ENCODE peak calls at places on chromosomes 1 and 21, in nine cellular contexts. Z is GM23338, U is IMR-90, F is aorta, K is mesendoderm, J is neuronal stem cell, H is Karpas-422, S is body of pancreas, T is prostate gland. O is an unnamed sample. For H3K4me1 and H3K36me3, the result is how much of the 10 kb centered on the place peaks cover.

GRCh38 chr1:95006681-95007080 is 66.1 kb downstream of the ALG14 start:
- DNase-seq in F (no peak), J (no peak), T (no peak), U (peak), S (no peak), Z (no peak), K (no peak), H (no peak), O (no peak)

GRCh38 chr1:210726621-210727020 is 397.9 kb downstream of the HHAT start:
- DNase-seq in U (peak), S (peak), H (peak), K (peak), Z (peak), T (no peak), J (peak), F (no peak), O (no peak)

GRCh38 chr1:156480411-156481192 is 20.0 kb downstream of the MEF2D start:
- DNase-seq in Z (peak), S (peak), H (peak), F (peak), K (peak), U (peak), T (no peak), J (no peak), O (peak)

GRCh38 chr1:228004331-228004871 is 2.4 kb upstream of the WNT3A start:
- DNase-seq in F (peak), K (peak), S (peak), U (no peak), J (no peak), H (peak), Z (peak), T (no peak), O (no peak)

GRCh38 chr1:207009182-207009850 is 23.2 kb downstream of the C1orf116 start:
- DNase-seq in H (peak), Z (no peak), J (no peak), T (no peak), F (no peak), U (no peak), S (no peak), K (no peak), O (no peak)

GRCh38 chr1:14522331-14523241 is 75.9 kb upstream of the KAZN start:
- DNase-seq in Z (peak), S (peak), H (no peak), J (no peak), K (peak), T (no peak), F (no peak), U (peak), O (peak)

GRCh38 chr1:91948501-91949355 is 473 bp upstream of the BRDT start:
- DNase-seq in H (no peak), F (peak), T (no peak), U (no peak), S (no peak), K (peak), J (no peak), Z (peak), O (no peak)

GRCh38 chr1:52444465-52444864 is 40.1 kb downstream of the PRPF38A start:
- DNase-seq in Z (no peak), S (no peak), H (no peak), J (no peak), T (no peak), K (no peak), F (no peak), U (no peak), O (no peak)

GRCh38 chr1:228047183-228047466 is 35.4 kb upstream of the ARF1 start:
- DNase-seq in K (no peak), U (no peak), S (no peak), F (no peak), Z (no peak), T (no peak), J (no peak), H (no peak), O (no peak)

GRCh38 chr1:74570797-74571492 is 58.5 kb upstream of the LRRC53 start:
- DNase-seq in T (no peak), K (peak), H (no peak), Z (no peak), S (no peak), U (no peak), F (no peak), J (no peak), O (no peak)

GRCh38 chr1:195243492-195243891 is 1364.7 kb downstream of the KCNT2 start:
- DNase-seq in S (no peak), K (no peak), Z (no peak), U (no peak), T (no peak), F (no peak), H (no peak), J (no peak), O (no peak)

GRCh38 chr1:247574236-247574635 is 13.9 kb upstream of the OR2G2 start:
- DNase-seq in K (no peak), J (no peak), U (no peak), Z (no peak), T (no peak), F (no peak), H (no peak), S (no peak), O (no peak)

GRCh38 chr21:45524756-45525152 is 17.5 kb downstream of the SLC19A1 start:
- DNase-seq in F (no peak), Z (no peak), K (no peak), H (no peak), S (no peak), T (no peak), J (no peak), U (no peak), O (no peak)

GRCh38 chr1:62381831-62382505 is 54.9 kb upstream of the USP1 start:
- DNase-seq in K (no peak), S (no peak), F (no peak), U (no peak), J (no peak), Z (no peak), T (no peak), H (no peak), O (no peak)

GRCh38 chr1:201603613-201604232 is 64.8 kb downstream of the NAV1 start:
- DNase-seq in T (no peak), H (no peak), K (no peak), J (no peak), Z (no peak), F (no peak), S (no peak), U (peak), O (no peak)

GRCh38 chr21:40902993-40903392 is 56.0 kb upstream of the DSCAM start:
- DNase-seq in T (no peak), J (no peak), F (no peak), Z (no peak), K (peak), U (no peak), H (no peak), S (no peak), O (no peak)

GRCh38 chr1:63073530-63074306 is 248.6 kb upstream of the FOXD3 start:
- DNase-seq in U (no peak), J (peak), F (no peak), S (no peak), Z (peak), H (no peak), T (no peak), K (peak), O (no peak)

GRCh38 chr1:22880174-22880601 is 92.5 kb downstream of the LACTBL1 start:
- DNase-seq in T (no peak), J (no peak), H (no peak), U (peak), S (no peak), Z (no peak), K (peak), F (no peak), O (no peak)

GRCh38 chr1:39159224-39160036 is 45.1 kb upstream of the MACF1 start:
- DNase-seq in S (peak), F (no peak), J (no peak), Z (peak), T (peak), U (peak), H (no peak), K (peak), O (no peak)

GRCh38 chr21:46063227-46063626 is 34.7 kb upstream of the COL6A2 start:
- DNase-seq in T (no peak), K (no peak), U (no peak), J (no peak), Z (no peak), S (no peak), H (peak), F (no peak), O (no peak)

GRCh38 chr1:232662910-232663309 is 33.0 kb upstream of the SIPA1L2 start:
- DNase-seq in T (no peak), F (no peak), J (no peak), U (no peak), S (no peak), K (no peak), Z (no peak), H (no peak), O (no peak)

GRCh38 chr1:214544791-214545190 is 6.6 kb downstream of the PTPN14 start:
- DNase-seq in K (no peak), U (no peak), J (no peak), Z (no peak), H (no peak), F (no peak), S (no peak), T (no peak), O (no peak)

GRCh38 chr1:214542275-214543199 is 8.9 kb downstream of the PTPN14 start:
- DNase-seq in K (no peak), J (no peak), U (no peak), H (no peak), F (no peak), Z (no peak), S (no peak), T (no peak), O (no peak)

GRCh38 chr1:214540324-214540723 is 11.1 kb downstream of the PTPN14 start:
- DNase-seq in K (no peak), F (no peak), Z (no peak), U (no peak), J (no peak), S (no peak), H (no peak), T (no peak), O (no peak)

GRCh38 chr1:214541206-214541605 is 10.2 kb downstream of the PTPN14 start:
- DNase-seq in F (no peak), J (no peak), S (no peak), Z (no peak), U (no peak), K (no peak), T (no peak), H (no peak), O (no peak)

DNA sequence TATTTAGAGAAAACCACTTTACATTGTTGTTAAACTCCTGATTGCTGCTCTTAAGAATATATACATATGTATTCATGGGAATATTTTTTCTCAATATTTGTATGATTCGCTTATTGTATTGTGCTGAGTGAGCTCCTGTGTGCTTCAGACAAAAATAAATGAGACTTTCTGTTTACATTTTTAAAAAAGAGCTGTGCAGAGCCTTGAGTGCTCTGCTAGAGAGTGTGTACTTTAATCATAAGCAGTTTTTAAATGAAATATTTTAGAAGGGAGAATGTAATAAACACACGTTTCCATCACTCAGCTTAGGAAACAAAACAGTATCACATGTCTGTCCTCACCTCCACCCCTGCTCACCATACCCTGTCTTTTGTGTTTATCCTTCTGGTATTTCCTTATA is 9.7 kb downstream of the PTPN14 start:
- DNase-seq in Z (no peak), H (no peak), U (no peak), F (no peak), J (no peak), T (no peak), S (no peak), K (no peak), O (no peak)
- H3K4me1 ChIP-seq in Z (under half), H (under half), U (under half), F (under half), J (under half), T (under half), S (under half), K (under half), O (half or more)

GRCh38 chr1:46277658-46278373 is 25.6 kb downstream of the LRRC41 start:
- DNase-seq in S (no peak), H (no peak), F (no peak), U (no peak), J (no peak), Z (no peak), T (no peak), K (no peak), O (no peak)
- H3K36me3 ChIP-seq in S (under half), H (half or more), F (under half), U (under half), J (half or more), Z (under half), T (under half), K (under half), O (under half)

GRCh38 chr1:27522148-27522859 is 32.3 kb upstream of the WASF2 start:
- DNase-seq in K (no peak), T (peak), U (no peak), F (no peak), J (no peak), S (no peak), Z (no peak), H (no peak), O (no peak)
- H3K4me1 ChIP-seq in K (under half), T (under half), U (under half), F (under half), J (half or more), S (under half), Z (under half), H (under half), O (half or more)

GRCh38 chr1:111126354-111126753 is 13.5 kb downstream of the DRAM2 start:
- DNase-seq in U (no peak), Z (no peak), H (no peak), J (no peak), K (no peak), S (no peak), T (no peak), F (no peak), O (no peak)
- H3K36me3 ChIP-seq in U (under half), Z (under half), H (under half), J (half or more), K (under half), S (under half), T (under half), F (under half), O (half or more)

GRCh38 chr1:203571661-203572060 is 55.0 kb upstream of the ATP2B4 start:
- DNase-seq in F (no peak), U (no peak), S (no peak), K (no peak), T (no peak), J (no peak), Z (no peak), H (no peak), O (no peak)
- H3K4me1 ChIP-seq in F (under half), U (under half), S (under half), K (under half), T (under half), J (under half), Z (under half), H (under half), O (under half)

DNA sequence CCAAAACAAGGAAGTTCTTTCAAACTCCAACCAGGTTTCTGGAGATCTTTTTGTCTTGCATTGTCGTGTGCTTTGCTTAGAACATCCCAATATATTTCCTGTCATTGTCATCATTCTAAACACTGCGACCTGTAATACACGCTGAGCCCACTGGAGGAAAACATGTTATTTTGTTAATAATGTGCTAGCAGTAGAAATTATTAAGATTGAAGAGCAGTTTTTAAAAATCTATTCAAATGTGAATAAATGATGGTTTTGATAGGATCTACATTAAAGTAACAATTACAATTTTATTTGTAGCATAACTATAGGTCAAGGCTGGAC is 268.5 kb downstream of the PTPRC start:
- DNase-seq in K (no peak), T (no peak), Z (no peak), S (no peak), H (no peak), F (no peak), U (no peak), J (no peak), O (no peak)
- H3K36me3 ChIP-seq in K (under half), T (under half), Z (under half), S (under half), H (under half), F (under half), U (under half), J (under half), O (under half)

DNA sequence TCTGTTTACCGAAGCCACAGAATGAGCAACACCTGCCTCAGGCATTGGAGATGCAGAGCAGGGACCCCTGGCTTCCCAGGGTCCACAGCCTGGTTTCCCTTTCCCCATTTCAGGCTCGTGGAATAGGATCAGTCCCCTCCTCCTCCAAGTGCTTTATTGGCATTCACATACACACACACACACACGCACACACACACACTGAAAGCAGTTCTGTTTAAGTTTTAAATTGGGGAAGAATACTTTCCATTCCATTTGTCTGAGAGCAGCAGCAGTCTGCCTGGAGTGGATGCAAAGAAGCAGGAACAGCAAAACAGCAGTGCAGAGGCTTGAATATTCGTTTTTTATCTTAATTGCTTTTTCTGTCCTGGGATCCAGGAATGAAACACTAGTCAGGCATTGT is 7.0 kb downstream of the CYB561D1 start:
- DNase-seq in U (peak), Z (no peak), K (no peak), J (no peak), H (no peak), S (no peak), T (no peak), F (no peak), O (no peak)
- H3K4me1 ChIP-seq in U (under half), Z (under half), K (under half), J (under half), H (under half), S (under half), T (under half), F (under half), O (under half)

GRCh38 chr1:15799928-15800835 is 7.3 kb downstream of the UQCRHL start:
- DNase-seq in Z (peak), U (peak), J (no peak), S (peak), T (peak), F (no peak), H (no peak), K (peak), O (no peak)
- H3K36me3 ChIP-seq in Z (under half), U (under half), J (under half), S (under half), T (under half), F (under half), H (under half), K (under half), O (under half)

DNA sequence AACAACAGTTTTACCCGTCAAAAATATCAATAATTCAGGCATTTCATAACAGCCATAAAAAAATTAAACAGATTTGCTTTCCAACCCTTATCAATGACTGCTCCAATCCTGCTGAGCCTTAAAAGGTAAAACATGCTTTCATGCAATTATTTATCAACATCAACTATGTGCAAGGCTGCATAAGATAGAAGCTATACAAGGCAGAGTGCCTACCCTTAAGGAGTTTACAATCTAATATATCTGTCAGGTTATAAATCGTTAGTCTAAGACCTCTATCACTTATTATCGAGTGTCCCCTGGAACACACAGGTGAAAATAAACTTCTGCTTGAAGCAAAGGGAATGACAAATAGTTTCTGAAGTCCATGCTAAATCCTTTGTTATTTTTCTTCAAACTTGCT is 1.8 kb downstream of the ERRFI1 start:
- DNase-seq in F (no peak), J (no peak), Z (no peak), U (no peak), H (no peak), T (no peak), K (no peak), S (no peak), O (no peak)
- H3K4me1 ChIP-seq in F (under half), J (under half), Z (half or more), U (under half), H (under half), T (under half), K (under half), S (half or more), O (half or more)

DNA sequence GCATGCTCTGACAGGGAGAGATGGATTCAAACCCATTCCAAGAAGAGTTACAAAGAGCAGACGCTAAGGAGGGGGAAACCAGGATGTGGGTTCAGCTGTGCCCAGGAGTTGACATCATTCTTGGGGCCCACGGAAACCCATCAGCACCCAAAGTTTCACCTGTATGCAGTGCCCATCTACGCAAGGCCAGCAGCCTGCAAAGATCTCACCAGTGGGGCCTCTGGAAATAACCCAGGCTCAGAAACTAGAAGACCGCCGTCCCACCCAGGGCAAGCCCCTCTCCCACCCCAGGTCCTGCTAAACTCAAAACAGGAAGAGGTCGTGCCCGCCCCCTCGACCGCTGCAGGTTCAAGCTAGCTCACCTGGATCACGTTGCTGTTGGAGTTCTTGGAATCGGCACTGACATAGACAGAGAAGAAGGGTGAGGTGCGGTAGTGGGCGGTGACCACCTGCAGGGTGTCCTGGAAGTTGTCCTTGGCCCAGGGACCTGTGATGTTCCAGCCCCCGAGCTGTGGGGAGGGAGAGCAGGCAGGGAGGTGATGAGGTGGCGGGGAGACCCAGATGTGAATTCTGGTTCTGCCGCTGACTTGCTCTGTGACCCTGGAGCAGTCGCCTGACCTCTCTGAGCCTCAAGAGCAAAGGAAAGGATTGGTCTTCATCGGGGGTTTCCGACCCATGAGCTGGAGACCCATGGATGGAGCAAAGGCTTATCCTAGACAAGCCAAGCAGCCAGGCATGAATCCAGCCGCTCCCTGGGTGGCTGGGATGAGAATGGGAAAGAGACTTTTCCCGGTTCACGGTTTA is 31.7 kb downstream of the ECE1 start:
- DNase-seq in K (no peak), Z (no peak), H (no peak), F (no peak), S (no peak), U (no peak), T (no peak), J (no peak), O (no peak)
- H3K36me3 ChIP-seq in K (under half), Z (under half), H (under half), F (under half), S (under half), U (under half), T (under half), J (under half), O (half or more)